ENCODE peak calls at places on chromosomes 11 and 22, in four cellular contexts. One of them, this sample, is unnamed.

GRCh38 chr22:33832558-33833151 is 87.6 kb downstream of the LARGE1 start:
- DNase-seq in prostate gland: no peak
- DNase-seq in T47D: no peak
- DNase-seq in immature natural killer cell: no peak
- DNase-seq in this sample: no peak

GRCh38 chr22:22883090-22883727 is 4.4 kb upstream of the IGLL5 start:
- DNase-seq in prostate gland: no peak
- DNase-seq in immature natural killer cell: no peak
- DNase-seq in T47D: no peak
- DNase-seq in this sample: no peak

GRCh38 chr11:85123752-85124231 is 503.4 kb downstream of the DLG2 start:
- DNase-seq in prostate gland: no peak
- DNase-seq in T47D: no peak
- DNase-seq in immature natural killer cell: no peak
- DNase-seq in this sample: no peak

GRCh38 chr11:43360361-43361032 is 1.8 kb downstream of the TTC17 start:
- DNase-seq in immature natural killer cell: no peak
- DNase-seq in T47D: no peak
- DNase-seq in prostate gland: no peak
- DNase-seq in this sample: no peak

GRCh38 chr11:113549611-113550061 is 74.4 kb upstream of the DRD2 start:
- DNase-seq in prostate gland: no peak
- DNase-seq in T47D: no peak
- DNase-seq in immature natural killer cell: no peak
- DNase-seq in this sample: no peak

GRCh38 chr22:28172948-28173360 is 253.9 kb upstream of the PITPNB start:
- DNase-seq in T47D: no peak
- DNase-seq in prostate gland: no peak
- DNase-seq in immature natural killer cell: no peak
- DNase-seq in this sample: peak; percentile 16

GRCh38 chr11:72781313-72782080 is 12.3 kb downstream of the STARD10 start:
- DNase-seq in T47D: peak; percentile 83
- DNase-seq in immature natural killer cell: peak; percentile 63
- DNase-seq in prostate gland: peak; percentile 31
- DNase-seq in this sample: no peak

GRCh38 chr11:34219279-34219678 is 113.8 kb downstream of the NAT10 start:
- DNase-seq in prostate gland: no peak
- DNase-seq in T47D: no peak
- DNase-seq in immature natural killer cell: no peak
- DNase-seq in this sample: no peak

GRCh38 chr11:40219401-40219800 is 1240.1 kb downstream of the LRRC4C start:
- DNase-seq in prostate gland: no peak
- DNase-seq in immature natural killer cell: no peak
- DNase-seq in T47D: no peak
- DNase-seq in this sample: no peak

GRCh38 chr11:119318240-119319135 is 1.6 kb upstream of the MCAM start:
- DNase-seq in prostate gland: no peak
- DNase-seq in immature natural killer cell: no peak
- DNase-seq in T47D: no peak
- DNase-seq in this sample: no peak

GRCh38 chr11:123458501-123458900 is 28.4 kb downstream of the GRAMD1B start:
- DNase-seq in prostate gland: no peak
- DNase-seq in T47D: no peak
- DNase-seq in immature natural killer cell: no peak
- DNase-seq in this sample: no peak

GRCh38 chr22:43857367-43857766 is 4.9 kb downstream of the SULT4A1 start:
- DNase-seq in prostate gland: no peak
- DNase-seq in T47D: no peak
- DNase-seq in immature natural killer cell: no peak
- DNase-seq in this sample: no peak

GRCh38 chr22:20165421-20165820 is 14.6 kb upstream of the CCDC188 start:
- DNase-seq in prostate gland: no peak
- DNase-seq in T47D: no peak
- DNase-seq in immature natural killer cell: no peak
- DNase-seq in this sample: no peak

GRCh38 chr22:46074771-46075551 is 75.4 kb upstream of the PPARA start:
- DNase-seq in prostate gland: no peak
- DNase-seq in immature natural killer cell: no peak
- DNase-seq in T47D: no peak
- DNase-seq in this sample: no peak

GRCh38 chr11:11366793-11367192 is 13.7 kb upstream of the CSNK2A3 start:
- DNase-seq in immature natural killer cell: no peak
- DNase-seq in T47D: no peak
- DNase-seq in prostate gland: no peak
- DNase-seq in this sample: no peak

GRCh38 chr11:35964846-35965245 is 21.0 kb downstream of the LDLRAD3 start:
- DNase-seq in prostate gland: no peak
- DNase-seq in T47D: no peak
- DNase-seq in immature natural killer cell: no peak
- DNase-seq in this sample: no peak

GRCh38 chr11:68340784-68341556 is 28.6 kb downstream of the LRP5 start:
- DNase-seq in prostate gland: no peak
- DNase-seq in immature natural killer cell: peak; percentile 20
- DNase-seq in T47D: no peak
- DNase-seq in this sample: no peak

GRCh38 chr11:7436146-7436545 is 49.2 kb upstream of the OLFML1 start:
- DNase-seq in immature natural killer cell: no peak
- DNase-seq in T47D: no peak
- DNase-seq in prostate gland: no peak
- DNase-seq in this sample: no peak

GRCh38 chr22:17638182-17638431 is 450 bp upstream of the BCL2L13 start:
- DNase-seq in T47D: no peak
- DNase-seq in prostate gland: peak; percentile 49
- DNase-seq in immature natural killer cell: no peak
- DNase-seq in this sample: no peak

GRCh38 chr11:9716275-9717039 is 52.6 kb downstream of the SWAP70 start:
- DNase-seq in prostate gland: no peak
- DNase-seq in T47D: no peak
- DNase-seq in immature natural killer cell: no peak
- DNase-seq in this sample: no peak

GRCh38 chr22:33324228-33324627 is 266.0 kb upstream of the SYN3 start:
- DNase-seq in prostate gland: no peak
- DNase-seq in T47D: no peak
- DNase-seq in immature natural killer cell: no peak
- DNase-seq in this sample: no peak

GRCh38 chr22:30424471-30425326 is 869 bp upstream of the MTFP1 start:
- DNase-seq in T47D: no peak
- DNase-seq in prostate gland: no peak
- DNase-seq in immature natural killer cell: no peak
- DNase-seq in this sample: no peak

GRCh38 chr11:3087821-3088800 is 30.9 kb upstream of the CARS1 start:
- DNase-seq in immature natural killer cell: no peak
- DNase-seq in T47D: no peak
- DNase-seq in prostate gland: no peak
- DNase-seq in this sample: no peak

GRCh38 chr11:34223021-34223813 is 117.8 kb downstream of the NAT10 start:
- DNase-seq in T47D: no peak
- DNase-seq in immature natural killer cell: no peak
- DNase-seq in prostate gland: peak; percentile 74
- DNase-seq in this sample: peak; percentile 28

GRCh38 chr11:67592880-67593624 is 9.4 kb downstream of the GSTP1 start:
- DNase-seq in immature natural killer cell: no peak
- DNase-seq in prostate gland: no peak
- DNase-seq in T47D: no peak
- DNase-seq in this sample: no peak

GRCh38 chr11:66017354-66017753 is 5.5 kb downstream of the CST6 start:
- DNase-seq in prostate gland: no peak
- DNase-seq in immature natural killer cell: no peak
- DNase-seq in T47D: no peak
- DNase-seq in this sample: no peak

GRCh38 chr11:75145196-75145971 is 5.5 kb upstream of the SLCO2B1 start:
- DNase-seq in prostate gland: no peak
- DNase-seq in immature natural killer cell: no peak
- DNase-seq in T47D: no peak
- DNase-seq in this sample: no peak

GRCh38 chr22:39724390-39724789 is 153.8 kb downstream of the CACNA1I start:
- DNase-seq in prostate gland: no peak
- DNase-seq in immature natural killer cell: no peak
- DNase-seq in T47D: no peak
- DNase-seq in this sample: no peak

GRCh38 chr22:35648066-35649025 is at the start of gene APOL6:
- DNase-seq in T47D: peak; percentile 14
- DNase-seq in prostate gland: peak; percentile 58
- DNase-seq in immature natural killer cell: peak; percentile 83
- DNase-seq in this sample: no peak

GRCh38 chr11:13073119-13073981 is 64.2 kb downstream of the RASSF10 start:
- DNase-seq in immature natural killer cell: no peak
- DNase-seq in prostate gland: no peak
- DNase-seq in T47D: no peak
- DNase-seq in this sample: no peak

GRCh38 chr11:2777871-2778629 is 78.3 kb upstream of the KCNQ1OT1 start:
- DNase-seq in immature natural killer cell: no peak
- DNase-seq in T47D: no peak
- DNase-seq in prostate gland: peak; percentile 4
- DNase-seq in this sample: peak; percentile 41

GRCh38 chr22:38850399-38850798 is 6.6 kb upstream of the NPTXR start:
- DNase-seq in immature natural killer cell: no peak
- DNase-seq in prostate gland: no peak
- DNase-seq in T47D: no peak
- DNase-seq in this sample: no peak

GRCh38 chr22:37465721-37466120 is 20.5 kb downstream of the MFNG start:
- DNase-seq in immature natural killer cell: no peak
- DNase-seq in T47D: no peak
- DNase-seq in prostate gland: no peak
- DNase-seq in this sample: no peak

GRCh38 chr11:125128450-125128849 is 17.0 kb upstream of the TMEM218 start:
- DNase-seq in T47D: no peak
- DNase-seq in prostate gland: no peak
- DNase-seq in immature natural killer cell: no peak
- DNase-seq in this sample: no peak

GRCh38 chr11:57762235-57762866 is 749 bp downstream of the CTNND1 start:
- DNase-seq in T47D: no peak
- DNase-seq in prostate gland: peak; percentile 30
- DNase-seq in immature natural killer cell: no peak
- DNase-seq in this sample: no peak

GRCh38 chr11:94125408-94126120 is 3.1 kb upstream of the PANX1 start:
- DNase-seq in immature natural killer cell: no peak
- DNase-seq in prostate gland: no peak
- DNase-seq in T47D: no peak
- DNase-seq in this sample: no peak

GRCh38 chr11:818396-819128 is at the start of gene PNPLA2:
- DNase-seq in prostate gland: no peak
- DNase-seq in T47D: no peak
- DNase-seq in immature natural killer cell: no peak
- DNase-seq in this sample: no peak

GRCh38 chr11:92751594-92751993 is 217.9 kb upstream of the MTNR1B start:
- DNase-seq in immature natural killer cell: no peak
- DNase-seq in T47D: no peak
- DNase-seq in prostate gland: no peak
- DNase-seq in this sample: no peak

GRCh38 chr11:71223671-71224660 is 28.4 kb downstream of the SHANK2 start:
- DNase-seq in T47D: no peak
- DNase-seq in prostate gland: no peak
- DNase-seq in immature natural killer cell: no peak
- DNase-seq in this sample: no peak